ENCODE peak calls at places on chromosomes 12 and 14, in eight cellular contexts. F, B, U, V, P, Z, M and N are unnamed samples.

GRCh38 chr12:57744194-57744776 is 554 bp upstream of the TSPAN31 start:
- DNase-seq in F (peak; percentile 82), U (no peak), M (peak; percentile 72), B (peak; percentile 92), V (no peak), Z (peak; percentile 69), P (peak; percentile 85), N (peak; percentile 75)

GRCh38 chr14:21509432-21510143 is 1.6 kb downstream of the METTL3 start:
- DNase-seq in M (no peak), V (no peak), F (no peak), U (no peak), P (no peak), Z (no peak), B (no peak), N (no peak)

GRCh38 chr12:43847427-43847826 is 11.5 kb downstream of the TMEM117 start:
- DNase-seq in P (peak; percentile 41), Z (no peak), V (no peak), F (no peak), U (peak; percentile 77), B (no peak), M (no peak), N (no peak)

GRCh38 chr12:131764738-131765137 is 53.8 kb downstream of the SFSWAP start:
- DNase-seq in P (no peak), V (no peak), F (no peak), B (no peak), Z (no peak), M (no peak), U (peak; percentile 10), N (no peak)

GRCh38 chr12:90333939-90334338 is 621.0 kb downstream of the CCER1 start:
- DNase-seq in V (no peak), U (peak; percentile 22), Z (no peak), P (peak; percentile 1), F (no peak), B (no peak), M (no peak), N (no peak)

GRCh38 chr14:88379706-88380343 is 5.6 kb upstream of the SPATA7 start:
- DNase-seq in F (no peak), U (no peak), V (no peak), P (no peak), Z (no peak), M (no peak), B (no peak), N (no peak)

GRCh38 chr12:116368196-116369194 is 91.0 kb upstream of the MED13L start:
- DNase-seq in U (no peak), Z (no peak), M (no peak), B (no peak), P (no peak), V (no peak), F (peak; percentile 85), N (no peak)

GRCh38 chr12:37672655-37673260 is 643.8 kb upstream of the ALG10B start:
- DNase-seq in B (no peak), V (no peak), P (no peak), U (no peak), Z (no peak), M (no peak), F (no peak), N (no peak)

GRCh38 chr14:74793506-74794155 is 30.5 kb downstream of the YLPM1 start:
- DNase-seq in B (no peak), U (no peak), V (no peak), F (no peak), M (no peak), P (no peak), Z (no peak), N (no peak)

GRCh38 chr12:106790020-106790419 is 15.5 kb downstream of the RIC8B start:
- DNase-seq in Z (no peak), B (no peak), V (no peak), P (no peak), M (no peak), U (no peak), F (no peak), N (no peak)
- TF ChIP-seq CTCF in Z (no peak), B (peak; percentile 10), V (no peak), P (no peak), M (no peak), U (no peak), F (no peak), N (no peak)

DNA sequence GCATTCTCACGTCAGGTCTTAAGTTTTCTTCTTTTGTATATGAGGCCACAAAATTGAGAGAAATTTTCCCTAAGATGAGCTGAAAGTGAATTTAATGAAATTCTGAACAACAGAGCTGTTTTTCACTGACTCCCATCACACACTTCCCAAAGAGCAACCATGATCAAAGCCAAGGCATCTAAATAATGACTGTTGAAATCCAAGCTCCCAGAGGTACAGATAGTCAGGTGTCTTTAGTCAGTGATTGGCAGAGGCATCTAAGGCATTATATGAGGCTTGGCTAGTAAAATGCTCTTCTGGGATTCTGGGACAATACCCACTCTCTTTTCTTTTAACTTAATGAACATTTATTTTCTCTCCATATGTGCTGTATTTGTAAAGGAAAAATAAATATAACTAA is 1.0 kb upstream of the SSTR1 start:
- DNase-seq in V (no peak), P (no peak), B (no peak), Z (no peak), F (no peak), U (no peak), M (no peak), N (no peak)
- H3K4me3 ChIP-seq in V (no peak overlapping the region), P (no peak overlapping the region), B (no peak overlapping the region), Z (no peak overlapping the region), F (no peak overlapping the region), U (no peak overlapping the region), M (no peak overlapping the region), N (no peak overlapping the region)

GRCh38 chr12:127984386-127985055 is 282.4 kb upstream of the TMEM132C start:
- DNase-seq in B (no peak), P (no peak), V (peak; percentile 50), Z (no peak), M (no peak), F (no peak), U (peak; percentile 66), N (no peak)

DNA sequence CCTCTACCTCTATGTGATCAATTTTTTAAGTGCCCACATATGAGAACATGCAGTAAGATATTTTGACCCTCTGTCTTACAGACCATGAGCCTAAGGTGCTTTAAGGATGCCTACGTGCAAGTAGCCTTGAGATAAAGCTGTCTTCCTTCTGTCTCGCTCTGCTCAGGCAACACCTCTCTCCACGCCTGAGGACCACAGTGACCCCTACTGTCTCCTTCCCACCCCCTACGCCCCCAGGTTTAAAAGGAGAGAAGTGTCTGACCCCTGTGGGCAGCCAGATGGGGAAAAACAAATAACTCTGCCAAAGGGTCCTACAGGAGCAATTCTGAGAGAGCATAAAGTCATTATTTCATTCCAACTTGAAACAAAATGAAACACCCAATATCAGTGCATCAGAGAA is 286.4 kb upstream of the TMEM132C start:
- DNase-seq in V (no peak), B (no peak), M (no peak), U (no peak), Z (no peak), F (no peak), P (no peak), N (no peak)
- TF ChIP-seq CTCF in V (no peak), B (no peak), M (no peak), U (no peak), Z (no peak), F (no peak), P (no peak), N (no peak)

DNA sequence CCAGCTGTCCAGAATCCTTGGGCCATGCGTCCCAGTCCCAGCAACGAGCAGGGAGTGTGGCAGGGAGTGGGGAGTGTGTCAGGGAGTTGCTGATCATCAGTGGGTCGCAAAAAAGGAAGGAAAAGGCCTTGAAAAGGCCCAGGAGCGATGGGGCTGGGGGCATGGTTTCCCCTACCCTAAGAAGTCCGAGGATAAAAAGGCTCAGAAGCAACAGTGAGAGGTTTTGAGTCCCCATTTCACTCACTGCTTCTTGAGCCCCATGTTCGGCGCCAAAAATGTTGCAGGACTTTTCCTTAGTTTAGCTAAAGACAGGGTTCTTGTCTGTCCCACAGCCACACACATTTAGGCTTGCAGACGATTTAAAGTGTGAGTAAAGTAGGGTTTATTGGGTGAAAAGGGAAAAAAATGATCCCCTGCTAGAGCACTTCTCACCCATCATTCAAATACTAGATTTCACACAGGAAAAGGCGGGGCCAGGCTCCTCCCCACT is 189.5 kb downstream of the KCNC2 start:
- DNase-seq in V (no peak), P (no peak), U (peak; percentile 0), B (peak; percentile 10), F (no peak), M (no peak), Z (no peak), N (no peak)
- H3K4me3 ChIP-seq in V (no peak overlapping the region), P (no peak overlapping the region), U (no peak overlapping the region), B (no peak overlapping the region), F (no peak overlapping the region), M (no peak overlapping the region), Z (no peak overlapping the region), N (no peak overlapping the region)

GRCh38 chr12:2795291-2796186 is 769 bp downstream of the FKBP4 start:
- DNase-seq in M (peak; percentile 60), Z (peak; percentile 83), F (peak; percentile 75), V (no peak), U (peak; percentile 18), P (peak; percentile 41), B (no peak), N (peak; percentile 79)

GRCh38 chr12:2794736-2795289 is at the start of gene FKBP4:
- DNase-seq in U (peak; percentile 69), B (peak; percentile 47), F (peak; percentile 90), P (peak; percentile 73), M (peak; percentile 87), Z (peak; percentile 93), V (no peak), N (peak; percentile 91)

GRCh38 chr12:2800046-2800570 is 5.3 kb downstream of the FKBP4 start:
- DNase-seq in U (no peak), B (no peak), Z (no peak), P (no peak), V (no peak), F (no peak), M (no peak), N (no peak)

GRCh38 chr12:2796187-2796663 is 1.5 kb downstream of the FKBP4 start:
- DNase-seq in V (no peak), U (no peak), P (no peak), M (no peak), F (no peak), Z (no peak), B (no peak), N (no peak)

GRCh38 chr12:2797721-2798418 is 3.1 kb downstream of the FKBP4 start:
- DNase-seq in U (no peak), V (no peak), B (no peak), F (peak; percentile 63), Z (peak; percentile 91), M (no peak), P (no peak), N (no peak)
- TF ChIP-seq CTCF in U (peak; percentile 2), V (no peak), B (peak; percentile 11), F (no peak), Z (no peak), M (no peak), P (peak; percentile 14), N (no peak)

DNA sequence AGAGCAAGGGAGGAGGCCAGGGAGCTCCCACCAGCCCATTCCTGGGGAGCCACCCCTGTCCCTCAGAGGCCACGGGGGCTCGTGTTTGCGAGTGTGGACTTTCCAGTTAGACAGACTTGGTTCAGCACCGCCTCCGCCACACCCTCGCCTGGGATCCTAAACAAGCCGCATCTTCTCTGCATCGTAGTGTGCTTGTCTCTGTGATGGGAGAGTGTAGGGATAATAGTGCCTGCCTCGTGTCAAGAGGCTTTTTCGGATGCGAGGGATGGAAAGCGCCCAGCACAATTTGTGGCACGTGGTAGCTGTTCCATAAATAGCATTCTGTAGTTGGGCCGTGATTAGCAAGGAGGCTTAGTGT is 1.3 kb upstream of the PPP1R13B start:
- DNase-seq in U (no peak), V (no peak), B (no peak), F (no peak), M (no peak), P (no peak), Z (no peak), N (no peak)
- H3K4me3 ChIP-seq in U (no peak overlapping the region), V (no peak overlapping the region), B (peak overlapping the region; percentile 60), F (no peak overlapping the region), M (no peak overlapping the region), P (no peak overlapping the region), Z (peak overlapping the region; percentile 76), N (no peak overlapping the region)